ENCODE peak calls at places on chromosomes 11 and 22, in six cellular contexts. A, E, L, P, B and X are unnamed samples.

GRCh38 chr11:70483077-70483861 is 84.9 kb downstream of the CTTN start:
- DNase-seq in A (peak; percentile 54), E (peak; percentile 25), L (no peak), P (no peak), B (peak; percentile 39), X (no peak)

GRCh38 chr11:15222777-15223176 is 108.1 kb downstream of the INSC start:
- DNase-seq in A (no peak), E (no peak), L (no peak), P (no peak), B (no peak), X (no peak)

GRCh38 chr11:75246673-75247350 is 6.2 kb downstream of the TPBGL start:
- DNase-seq in A (no peak), E (no peak), L (no peak), P (peak; percentile 15), B (no peak), X (no peak)

GRCh38 chr11:126968915-126969314 is 31.7 kb downstream of the KIRREL3 start:
- DNase-seq in A (peak; percentile 10), E (no peak), L (no peak), P (peak; percentile 83), B (no peak), X (no peak)

GRCh38 chr11:44315947-44316387 is 6.0 kb upstream of the ALX4 start:
- DNase-seq in A (no peak), E (no peak), L (no peak), P (no peak), B (no peak), X (peak; percentile 58)

GRCh38 chr11:83520849-83521248 is 234.7 kb upstream of the CCDC90B start:
- DNase-seq in A (no peak), E (no peak), L (no peak), P (no peak), B (peak; percentile 30), X (no peak)

GRCh38 chr22:32317524-32317923 is 40.1 kb upstream of the RFPL3 start:
- DNase-seq in A (no peak), E (no peak), L (no peak), P (no peak), B (no peak), X (no peak)

GRCh38 chr11:86360775-86361395 is 13.8 kb upstream of the CCDC81 start:
- DNase-seq in A (no peak), E (no peak), L (no peak), P (no peak), B (no peak), X (no peak)

GRCh38 chr11:69588270-69588669 is 52.7 kb upstream of the CCND1 start:
- DNase-seq in A (no peak), E (no peak), L (no peak), P (no peak), B (no peak), X (no peak)

GRCh38 chr22:25092119-25092518 is 107.5 kb upstream of the CRYBB3 start:
- DNase-seq in A (no peak), E (no peak), L (no peak), P (no peak), B (no peak), X (no peak)

GRCh38 chr22:38477515-38477914 is 9.6 kb downstream of the KDELR3 start:
- DNase-seq in A (no peak), E (no peak), L (no peak), P (no peak), B (no peak), X (no peak)

GRCh38 chr11:65013130-65013691 is 749 bp upstream of the ARL2 start:
- DNase-seq in A (peak; percentile 93), E (no peak), L (peak; percentile 85), P (no peak), B (peak; percentile 93), X (peak; percentile 84)

GRCh38 chr11:33452806-33453205 is 195.6 kb downstream of the HIPK3 start:
- DNase-seq in A (no peak), E (no peak), L (no peak), P (no peak), B (no peak), X (no peak)

GRCh38 chr11:9790703-9791102 is 126.8 kb downstream of the SWAP70 start:
- DNase-seq in A (no peak), E (no peak), L (no peak), P (no peak), B (no peak), X (no peak)

GRCh38 chr11:128929991-128930390 is 12.7 kb downstream of the TP53AIP1 start:
- DNase-seq in A (no peak), E (no peak), L (no peak), P (no peak), B (no peak), X (peak; percentile 31)

GRCh38 chr11:61833478-61833877 is 5.4 kb downstream of the FADS2 start:
- DNase-seq in A (no peak), E (no peak), L (no peak), P (no peak), B (no peak), X (no peak)

GRCh38 chr22:27193215-27193614 is 535.8 kb downstream of the MIAT start:
- DNase-seq in A (no peak), E (no peak), L (no peak), P (no peak), B (no peak), X (no peak)

GRCh38 chr11:134819026-134819425 is 407.0 kb upstream of the B3GAT1 start:
- DNase-seq in A (peak; percentile 27), E (no peak), L (no peak), P (peak; percentile 65), B (no peak), X (no peak)
- TF ChIP-seq CTCF in A (no peak), E (no peak), L (no peak), P (peak; percentile 73), B (no peak), X (peak; percentile 45)

GRCh38 chr11:2204361-2205213 is 33.0 kb upstream of the TH start:
- DNase-seq in A (no peak), E (no peak), L (no peak), P (no peak), B (no peak), X (no peak)
- TF ChIP-seq CTCF in A (no peak), E (no peak), L (no peak), P (no peak), B (no peak), X (no peak)

GRCh38 chr22:17171016-17171312 is 11.9 kb upstream of the HDHD5 start:
- DNase-seq in A (no peak), E (no peak), L (no peak), P (no peak), B (no peak), X (no peak)
- TF ChIP-seq CTCF in A (no peak), E (no peak), L (no peak), P (no peak), B (no peak), X (no peak)

DNA sequence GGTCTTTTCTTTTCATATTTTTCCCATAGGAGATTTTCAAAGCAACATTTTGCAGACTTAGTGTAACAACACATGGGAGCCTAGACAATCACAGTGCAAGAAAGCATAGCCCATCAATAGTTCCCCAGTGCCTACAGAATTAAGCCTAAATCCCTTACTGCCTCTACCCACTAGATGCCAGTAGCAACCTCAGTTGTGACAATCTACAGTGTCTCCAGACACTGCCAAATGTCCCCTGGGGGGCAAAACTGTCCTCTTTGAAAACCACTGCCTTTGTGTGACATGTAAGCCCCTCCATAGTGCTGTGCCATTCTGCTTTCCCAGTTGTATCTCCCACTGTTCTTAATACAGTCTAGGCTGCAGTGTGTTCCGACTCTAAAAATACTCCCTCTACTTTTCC is 1329.0 kb downstream of the LRRC4C start:
- DNase-seq in A (peak; percentile 3), E (no peak), L (no peak), P (peak; percentile 47), B (no peak), X (peak; percentile 3)
- TF ChIP-seq CTCF in A (no peak), E (no peak), L (no peak), P (peak; percentile 69), B (no peak), X (peak; percentile 30)

DNA sequence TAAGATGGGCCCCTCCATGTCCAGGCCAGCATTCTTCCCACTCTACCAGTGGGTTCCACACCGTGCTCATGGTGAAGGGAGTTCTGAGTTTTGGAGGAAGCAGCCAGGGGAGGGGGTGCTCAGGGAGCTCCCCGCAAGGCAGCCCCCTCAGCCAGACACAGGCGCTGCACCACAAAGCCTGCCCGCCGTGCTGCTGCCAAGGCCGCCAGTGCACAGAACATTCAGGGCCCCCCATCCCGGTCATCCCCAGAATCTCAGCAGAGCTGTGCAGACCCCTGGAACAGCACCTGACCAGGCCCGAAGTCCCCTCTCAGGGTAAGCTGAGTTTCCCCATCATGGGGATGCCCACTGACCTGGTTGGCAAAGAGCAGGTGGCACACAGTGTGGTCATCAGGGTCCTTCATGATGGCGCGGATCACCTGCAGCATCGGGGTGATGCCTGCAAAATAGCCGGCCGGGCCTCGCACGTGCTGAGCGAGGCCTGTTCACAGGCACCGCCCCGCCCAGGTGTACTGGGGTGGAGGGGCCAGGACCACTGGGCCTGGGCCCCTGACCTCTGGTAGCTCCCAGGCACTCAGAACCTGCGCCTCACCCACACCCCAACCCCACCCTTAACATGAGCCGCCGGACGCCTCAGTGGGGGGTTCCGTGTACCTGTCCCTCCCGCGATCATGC is 12.4 kb upstream of the POLDIP3 start:
- DNase-seq in A (no peak), E (no peak), L (no peak), P (no peak), B (no peak), X (no peak)
- TF ChIP-seq CTCF in A (no peak), E (no peak), L (no peak), P (no peak), B (no peak), X (no peak)

GRCh38 chr11:23112390-23112789 is 252.1 kb upstream of the CCDC179 start:
- DNase-seq in A (no peak), E (no peak), L (no peak), P (no peak), B (no peak), X (no peak)
- TF ChIP-seq CTCF in A (no peak), E (no peak), L (no peak), P (no peak), B (no peak), X (no peak)

GRCh38 chr11:67644042-67644441 is 4.5 kb upstream of the TBX10 start:
- DNase-seq in A (no peak), E (peak; percentile 71), L (no peak), P (peak; percentile 48), B (no peak), X (no peak)
- TF ChIP-seq CTCF in A (no peak), E (peak; percentile 86), L (no peak), P (peak; percentile 65), B (no peak), X (no peak)